ENCODE peak calls at places on chromosomes 6 and 20, in eight cellular contexts. One of them, this sample, is unnamed.

GRCh38 chr6:13846841-13847240 is 32.5 kb upstream of the MCUR1 start:
- DNase-seq in stimulated activated CD8-positive, alpha-beta memory T cell treated with anti-CD3 and anti-CD28 coated beads, Interleukin-12 subunit alpha, Interleukin-12 subunit beta, amount 100 ng/mL, for 4 hours: no peak
- DNase-seq in GM23248: no peak
- DNase-seq in stimulated activated effector memory CD8-positive, alpha-beta T cell treated with anti-CD3 and anti-CD28 coated beads, Interleukin-12 subunit alpha, Interleukin-12 subunit beta, amount 100 ng/mL, for 72 hours: no peak
- DNase-seq in activated T-helper 1 cell treated with anti-CD3 and anti-CD28 coated beads, Interleukin-12 subunit alpha, Interleukin-12 subunit beta, Interleukin-2, Interleukin-4 antibody, amounts not matched to agents 30 ng/mL and 10 ng/mL and 1 ng/mL, durations not matched to agents 14 hours and 24 hours and 36 hours: no peak
- DNase-seq in AG08395: no peak
- DNase-seq in activated CD4-positive, alpha-beta T cell treated with anti-CD3 and anti-CD28 coated beads for 4 hours: no peak
- DNase-seq in astrocyte of the cerebellum: no peak
- DNase-seq in this sample: no peak

GRCh38 chr20:58893355-58894151 is 41.0 kb downstream of the GNAS start:
- DNase-seq in stimulated activated CD8-positive, alpha-beta memory T cell treated with anti-CD3 and anti-CD28 coated beads, Interleukin-12 subunit alpha, Interleukin-12 subunit beta, amount 100 ng/mL, for 4 hours: no peak
- DNase-seq in GM23248: peak
- DNase-seq in stimulated activated effector memory CD8-positive, alpha-beta T cell treated with anti-CD3 and anti-CD28 coated beads, Interleukin-12 subunit alpha, Interleukin-12 subunit beta, amount 100 ng/mL, for 72 hours: peak
- DNase-seq in activated T-helper 1 cell treated with anti-CD3 and anti-CD28 coated beads, Interleukin-12 subunit alpha, Interleukin-12 subunit beta, Interleukin-2, Interleukin-4 antibody, amounts not matched to agents 30 ng/mL and 10 ng/mL and 1 ng/mL, durations not matched to agents 14 hours and 24 hours and 36 hours: no peak
- DNase-seq in AG08395: no peak
- DNase-seq in activated CD4-positive, alpha-beta T cell treated with anti-CD3 and anti-CD28 coated beads for 4 hours: peak
- DNase-seq in astrocyte of the cerebellum: no peak
- DNase-seq in this sample: no peak

GRCh38 chr6:98526465-98526864 is 307.9 kb upstream of the POU3F2 start:
- DNase-seq in stimulated activated CD8-positive, alpha-beta memory T cell treated with anti-CD3 and anti-CD28 coated beads, Interleukin-12 subunit alpha, Interleukin-12 subunit beta, amount 100 ng/mL, for 4 hours: no peak
- DNase-seq in GM23248: no peak
- DNase-seq in stimulated activated effector memory CD8-positive, alpha-beta T cell treated with anti-CD3 and anti-CD28 coated beads, Interleukin-12 subunit alpha, Interleukin-12 subunit beta, amount 100 ng/mL, for 72 hours: no peak
- DNase-seq in activated T-helper 1 cell treated with anti-CD3 and anti-CD28 coated beads, Interleukin-12 subunit alpha, Interleukin-12 subunit beta, Interleukin-2, Interleukin-4 antibody, amounts not matched to agents 30 ng/mL and 10 ng/mL and 1 ng/mL, durations not matched to agents 14 hours and 24 hours and 36 hours: no peak
- DNase-seq in AG08395: no peak
- DNase-seq in activated CD4-positive, alpha-beta T cell treated with anti-CD3 and anti-CD28 coated beads for 4 hours: no peak
- DNase-seq in astrocyte of the cerebellum: no peak
- DNase-seq in this sample: no peak

GRCh38 chr20:11155156-11155805 is 481.5 kb upstream of the JAG1 start:
- DNase-seq in stimulated activated CD8-positive, alpha-beta memory T cell treated with anti-CD3 and anti-CD28 coated beads, Interleukin-12 subunit alpha, Interleukin-12 subunit beta, amount 100 ng/mL, for 4 hours: no peak
- DNase-seq in GM23248: no peak
- DNase-seq in stimulated activated effector memory CD8-positive, alpha-beta T cell treated with anti-CD3 and anti-CD28 coated beads, Interleukin-12 subunit alpha, Interleukin-12 subunit beta, amount 100 ng/mL, for 72 hours: no peak
- DNase-seq in activated T-helper 1 cell treated with anti-CD3 and anti-CD28 coated beads, Interleukin-12 subunit alpha, Interleukin-12 subunit beta, Interleukin-2, Interleukin-4 antibody, amounts not matched to agents 30 ng/mL and 10 ng/mL and 1 ng/mL, durations not matched to agents 14 hours and 24 hours and 36 hours: no peak
- DNase-seq in AG08395: no peak
- DNase-seq in activated CD4-positive, alpha-beta T cell treated with anti-CD3 and anti-CD28 coated beads for 4 hours: no peak
- DNase-seq in astrocyte of the cerebellum: no peak
- DNase-seq in this sample: no peak

GRCh38 chr6:116008470-116009229 is 52.0 kb downstream of the FRK start:
- DNase-seq in stimulated activated CD8-positive, alpha-beta memory T cell treated with anti-CD3 and anti-CD28 coated beads, Interleukin-12 subunit alpha, Interleukin-12 subunit beta, amount 100 ng/mL, for 4 hours: no peak
- DNase-seq in GM23248: peak
- DNase-seq in stimulated activated effector memory CD8-positive, alpha-beta T cell treated with anti-CD3 and anti-CD28 coated beads, Interleukin-12 subunit alpha, Interleukin-12 subunit beta, amount 100 ng/mL, for 72 hours: no peak
- DNase-seq in activated T-helper 1 cell treated with anti-CD3 and anti-CD28 coated beads, Interleukin-12 subunit alpha, Interleukin-12 subunit beta, Interleukin-2, Interleukin-4 antibody, amounts not matched to agents 30 ng/mL and 10 ng/mL and 1 ng/mL, durations not matched to agents 14 hours and 24 hours and 36 hours: no peak
- DNase-seq in AG08395: peak
- DNase-seq in activated CD4-positive, alpha-beta T cell treated with anti-CD3 and anti-CD28 coated beads for 4 hours: no peak
- DNase-seq in astrocyte of the cerebellum: peak
- DNase-seq in this sample: no peak

GRCh38 chr6:30154709-30155521 is 6.1 kb downstream of the TRIM10 start:
- DNase-seq in stimulated activated CD8-positive, alpha-beta memory T cell treated with anti-CD3 and anti-CD28 coated beads, Interleukin-12 subunit alpha, Interleukin-12 subunit beta, amount 100 ng/mL, for 4 hours: no peak
- DNase-seq in GM23248: peak
- DNase-seq in stimulated activated effector memory CD8-positive, alpha-beta T cell treated with anti-CD3 and anti-CD28 coated beads, Interleukin-12 subunit alpha, Interleukin-12 subunit beta, amount 100 ng/mL, for 72 hours: peak
- DNase-seq in activated T-helper 1 cell treated with anti-CD3 and anti-CD28 coated beads, Interleukin-12 subunit alpha, Interleukin-12 subunit beta, Interleukin-2, Interleukin-4 antibody, amounts not matched to agents 30 ng/mL and 10 ng/mL and 1 ng/mL, durations not matched to agents 14 hours and 24 hours and 36 hours: no peak
- DNase-seq in AG08395: peak
- DNase-seq in activated CD4-positive, alpha-beta T cell treated with anti-CD3 and anti-CD28 coated beads for 4 hours: no peak
- DNase-seq in astrocyte of the cerebellum: peak
- DNase-seq in this sample: no peak

GRCh38 chr20:63884506-63885263 is 10.2 kb upstream of the DNAJC5 start:
- DNase-seq in stimulated activated CD8-positive, alpha-beta memory T cell treated with anti-CD3 and anti-CD28 coated beads, Interleukin-12 subunit alpha, Interleukin-12 subunit beta, amount 100 ng/mL, for 4 hours: no peak
- DNase-seq in GM23248: no peak
- DNase-seq in stimulated activated effector memory CD8-positive, alpha-beta T cell treated with anti-CD3 and anti-CD28 coated beads, Interleukin-12 subunit alpha, Interleukin-12 subunit beta, amount 100 ng/mL, for 72 hours: no peak
- DNase-seq in activated T-helper 1 cell treated with anti-CD3 and anti-CD28 coated beads, Interleukin-12 subunit alpha, Interleukin-12 subunit beta, Interleukin-2, Interleukin-4 antibody, amounts not matched to agents 30 ng/mL and 10 ng/mL and 1 ng/mL, durations not matched to agents 14 hours and 24 hours and 36 hours: no peak
- DNase-seq in AG08395: no peak
- DNase-seq in activated CD4-positive, alpha-beta T cell treated with anti-CD3 and anti-CD28 coated beads for 4 hours: no peak
- DNase-seq in astrocyte of the cerebellum: no peak
- DNase-seq in this sample: peak

GRCh38 chr6:145380186-145380585 is 355.1 kb downstream of the EPM2A start:
- DNase-seq in stimulated activated CD8-positive, alpha-beta memory T cell treated with anti-CD3 and anti-CD28 coated beads, Interleukin-12 subunit alpha, Interleukin-12 subunit beta, amount 100 ng/mL, for 4 hours: no peak
- DNase-seq in GM23248: no peak
- DNase-seq in stimulated activated effector memory CD8-positive, alpha-beta T cell treated with anti-CD3 and anti-CD28 coated beads, Interleukin-12 subunit alpha, Interleukin-12 subunit beta, amount 100 ng/mL, for 72 hours: no peak
- DNase-seq in activated T-helper 1 cell treated with anti-CD3 and anti-CD28 coated beads, Interleukin-12 subunit alpha, Interleukin-12 subunit beta, Interleukin-2, Interleukin-4 antibody, amounts not matched to agents 30 ng/mL and 10 ng/mL and 1 ng/mL, durations not matched to agents 14 hours and 24 hours and 36 hours: no peak
- DNase-seq in AG08395: no peak
- DNase-seq in activated CD4-positive, alpha-beta T cell treated with anti-CD3 and anti-CD28 coated beads for 4 hours: no peak
- DNase-seq in astrocyte of the cerebellum: no peak
- DNase-seq in this sample: no peak

GRCh38 chr6:45420909-45421699 is 43.4 kb upstream of the SUPT3H start:
- DNase-seq in stimulated activated CD8-positive, alpha-beta memory T cell treated with anti-CD3 and anti-CD28 coated beads, Interleukin-12 subunit alpha, Interleukin-12 subunit beta, amount 100 ng/mL, for 4 hours: no peak
- DNase-seq in GM23248: peak
- DNase-seq in stimulated activated effector memory CD8-positive, alpha-beta T cell treated with anti-CD3 and anti-CD28 coated beads, Interleukin-12 subunit alpha, Interleukin-12 subunit beta, amount 100 ng/mL, for 72 hours: no peak
- DNase-seq in activated T-helper 1 cell treated with anti-CD3 and anti-CD28 coated beads, Interleukin-12 subunit alpha, Interleukin-12 subunit beta, Interleukin-2, Interleukin-4 antibody, amounts not matched to agents 30 ng/mL and 10 ng/mL and 1 ng/mL, durations not matched to agents 14 hours and 24 hours and 36 hours: no peak
- DNase-seq in AG08395: peak
- DNase-seq in activated CD4-positive, alpha-beta T cell treated with anti-CD3 and anti-CD28 coated beads for 4 hours: no peak
- DNase-seq in astrocyte of the cerebellum: no peak
- DNase-seq in this sample: peak

GRCh38 chr6:45816674-45817297 is 198.9 kb downstream of the CLIC5 start:
- DNase-seq in stimulated activated CD8-positive, alpha-beta memory T cell treated with anti-CD3 and anti-CD28 coated beads, Interleukin-12 subunit alpha, Interleukin-12 subunit beta, amount 100 ng/mL, for 4 hours: no peak
- DNase-seq in GM23248: no peak
- DNase-seq in stimulated activated effector memory CD8-positive, alpha-beta T cell treated with anti-CD3 and anti-CD28 coated beads, Interleukin-12 subunit alpha, Interleukin-12 subunit beta, amount 100 ng/mL, for 72 hours: no peak
- DNase-seq in activated T-helper 1 cell treated with anti-CD3 and anti-CD28 coated beads, Interleukin-12 subunit alpha, Interleukin-12 subunit beta, Interleukin-2, Interleukin-4 antibody, amounts not matched to agents 30 ng/mL and 10 ng/mL and 1 ng/mL, durations not matched to agents 14 hours and 24 hours and 36 hours: no peak
- DNase-seq in AG08395: no peak
- DNase-seq in activated CD4-positive, alpha-beta T cell treated with anti-CD3 and anti-CD28 coated beads for 4 hours: no peak
- DNase-seq in astrocyte of the cerebellum: no peak
- DNase-seq in this sample: no peak

GRCh38 chr6:44487002-44487401 is 99.5 kb downstream of the CDC5L start:
- DNase-seq in stimulated activated CD8-positive, alpha-beta memory T cell treated with anti-CD3 and anti-CD28 coated beads, Interleukin-12 subunit alpha, Interleukin-12 subunit beta, amount 100 ng/mL, for 4 hours: no peak
- DNase-seq in GM23248: no peak
- DNase-seq in stimulated activated effector memory CD8-positive, alpha-beta T cell treated with anti-CD3 and anti-CD28 coated beads, Interleukin-12 subunit alpha, Interleukin-12 subunit beta, amount 100 ng/mL, for 72 hours: no peak
- DNase-seq in activated T-helper 1 cell treated with anti-CD3 and anti-CD28 coated beads, Interleukin-12 subunit alpha, Interleukin-12 subunit beta, Interleukin-2, Interleukin-4 antibody, amounts not matched to agents 30 ng/mL and 10 ng/mL and 1 ng/mL, durations not matched to agents 14 hours and 24 hours and 36 hours: no peak
- DNase-seq in AG08395: no peak
- DNase-seq in activated CD4-positive, alpha-beta T cell treated with anti-CD3 and anti-CD28 coated beads for 4 hours: no peak
- DNase-seq in astrocyte of the cerebellum: no peak
- DNase-seq in this sample: no peak

GRCh38 chr20:719816-720215 is 44.2 kb upstream of the SCRT2 start:
- DNase-seq in stimulated activated CD8-positive, alpha-beta memory T cell treated with anti-CD3 and anti-CD28 coated beads, Interleukin-12 subunit alpha, Interleukin-12 subunit beta, amount 100 ng/mL, for 4 hours: no peak
- DNase-seq in GM23248: no peak
- DNase-seq in stimulated activated effector memory CD8-positive, alpha-beta T cell treated with anti-CD3 and anti-CD28 coated beads, Interleukin-12 subunit alpha, Interleukin-12 subunit beta, amount 100 ng/mL, for 72 hours: no peak
- DNase-seq in activated T-helper 1 cell treated with anti-CD3 and anti-CD28 coated beads, Interleukin-12 subunit alpha, Interleukin-12 subunit beta, Interleukin-2, Interleukin-4 antibody, amounts not matched to agents 30 ng/mL and 10 ng/mL and 1 ng/mL, durations not matched to agents 14 hours and 24 hours and 36 hours: no peak
- DNase-seq in AG08395: no peak
- DNase-seq in activated CD4-positive, alpha-beta T cell treated with anti-CD3 and anti-CD28 coated beads for 4 hours: no peak
- DNase-seq in astrocyte of the cerebellum: no peak
- DNase-seq in this sample: no peak

GRCh38 chr6:143160008-143160407 is 99.3 kb downstream of the AIG1 start:
- DNase-seq in stimulated activated CD8-positive, alpha-beta memory T cell treated with anti-CD3 and anti-CD28 coated beads, Interleukin-12 subunit alpha, Interleukin-12 subunit beta, amount 100 ng/mL, for 4 hours: no peak
- DNase-seq in GM23248: peak
- DNase-seq in stimulated activated effector memory CD8-positive, alpha-beta T cell treated with anti-CD3 and anti-CD28 coated beads, Interleukin-12 subunit alpha, Interleukin-12 subunit beta, amount 100 ng/mL, for 72 hours: no peak
- DNase-seq in activated T-helper 1 cell treated with anti-CD3 and anti-CD28 coated beads, Interleukin-12 subunit alpha, Interleukin-12 subunit beta, Interleukin-2, Interleukin-4 antibody, amounts not matched to agents 30 ng/mL and 10 ng/mL and 1 ng/mL, durations not matched to agents 14 hours and 24 hours and 36 hours: no peak
- DNase-seq in AG08395: no peak
- DNase-seq in activated CD4-positive, alpha-beta T cell treated with anti-CD3 and anti-CD28 coated beads for 4 hours: no peak
- DNase-seq in astrocyte of the cerebellum: no peak
- DNase-seq in this sample: no peak

GRCh38 chr20:10137032-10137431 is 81.6 kb upstream of the SNAP25 start:
- DNase-seq in stimulated activated CD8-positive, alpha-beta memory T cell treated with anti-CD3 and anti-CD28 coated beads, Interleukin-12 subunit alpha, Interleukin-12 subunit beta, amount 100 ng/mL, for 4 hours: no peak
- DNase-seq in GM23248: no peak
- DNase-seq in stimulated activated effector memory CD8-positive, alpha-beta T cell treated with anti-CD3 and anti-CD28 coated beads, Interleukin-12 subunit alpha, Interleukin-12 subunit beta, amount 100 ng/mL, for 72 hours: no peak
- DNase-seq in activated T-helper 1 cell treated with anti-CD3 and anti-CD28 coated beads, Interleukin-12 subunit alpha, Interleukin-12 subunit beta, Interleukin-2, Interleukin-4 antibody, amounts not matched to agents 30 ng/mL and 10 ng/mL and 1 ng/mL, durations not matched to agents 14 hours and 24 hours and 36 hours: no peak
- DNase-seq in AG08395: no peak
- DNase-seq in activated CD4-positive, alpha-beta T cell treated with anti-CD3 and anti-CD28 coated beads for 4 hours: no peak
- DNase-seq in astrocyte of the cerebellum: no peak
- DNase-seq in this sample: no peak

GRCh38 chr6:155787168-155787567 is 331.5 kb upstream of the NOX3 start:
- DNase-seq in stimulated activated CD8-positive, alpha-beta memory T cell treated with anti-CD3 and anti-CD28 coated beads, Interleukin-12 subunit alpha, Interleukin-12 subunit beta, amount 100 ng/mL, for 4 hours: no peak
- DNase-seq in GM23248: no peak
- DNase-seq in stimulated activated effector memory CD8-positive, alpha-beta T cell treated with anti-CD3 and anti-CD28 coated beads, Interleukin-12 subunit alpha, Interleukin-12 subunit beta, amount 100 ng/mL, for 72 hours: no peak
- DNase-seq in activated T-helper 1 cell treated with anti-CD3 and anti-CD28 coated beads, Interleukin-12 subunit alpha, Interleukin-12 subunit beta, Interleukin-2, Interleukin-4 antibody, amounts not matched to agents 30 ng/mL and 10 ng/mL and 1 ng/mL, durations not matched to agents 14 hours and 24 hours and 36 hours: no peak
- DNase-seq in AG08395: no peak
- DNase-seq in activated CD4-positive, alpha-beta T cell treated with anti-CD3 and anti-CD28 coated beads for 4 hours: no peak
- DNase-seq in astrocyte of the cerebellum: no peak
- DNase-seq in this sample: no peak

GRCh38 chr20:19885981-19886665 is 128.1 kb downstream of the RIN2 start:
- DNase-seq in stimulated activated CD8-positive, alpha-beta memory T cell treated with anti-CD3 and anti-CD28 coated beads, Interleukin-12 subunit alpha, Interleukin-12 subunit beta, amount 100 ng/mL, for 4 hours: no peak
- DNase-seq in GM23248: peak
- DNase-seq in stimulated activated effector memory CD8-positive, alpha-beta T cell treated with anti-CD3 and anti-CD28 coated beads, Interleukin-12 subunit alpha, Interleukin-12 subunit beta, amount 100 ng/mL, for 72 hours: no peak
- DNase-seq in activated T-helper 1 cell treated with anti-CD3 and anti-CD28 coated beads, Interleukin-12 subunit alpha, Interleukin-12 subunit beta, Interleukin-2, Interleukin-4 antibody, amounts not matched to agents 30 ng/mL and 10 ng/mL and 1 ng/mL, durations not matched to agents 14 hours and 24 hours and 36 hours: no peak
- DNase-seq in AG08395: peak
- DNase-seq in activated CD4-positive, alpha-beta T cell treated with anti-CD3 and anti-CD28 coated beads for 4 hours: no peak
- DNase-seq in astrocyte of the cerebellum: no peak
- DNase-seq in this sample: peak

GRCh38 chr20:63009988-63010769 is 3.4 kb upstream of the BHLHE23 start:
- DNase-seq in stimulated activated CD8-positive, alpha-beta memory T cell treated with anti-CD3 and anti-CD28 coated beads, Interleukin-12 subunit alpha, Interleukin-12 subunit beta, amount 100 ng/mL, for 4 hours: peak
- DNase-seq in GM23248: no peak
- DNase-seq in stimulated activated effector memory CD8-positive, alpha-beta T cell treated with anti-CD3 and anti-CD28 coated beads, Interleukin-12 subunit alpha, Interleukin-12 subunit beta, amount 100 ng/mL, for 72 hours: peak
- DNase-seq in activated T-helper 1 cell treated with anti-CD3 and anti-CD28 coated beads, Interleukin-12 subunit alpha, Interleukin-12 subunit beta, Interleukin-2, Interleukin-4 antibody, amounts not matched to agents 30 ng/mL and 10 ng/mL and 1 ng/mL, durations not matched to agents 14 hours and 24 hours and 36 hours: peak
- DNase-seq in AG08395: no peak
- DNase-seq in activated CD4-positive, alpha-beta T cell treated with anti-CD3 and anti-CD28 coated beads for 4 hours: peak
- DNase-seq in astrocyte of the cerebellum: no peak
- DNase-seq in this sample: no peak

GRCh38 chr6:31821301-31822037 is 6.1 kb upstream of the HSPA1B start:
- DNase-seq in stimulated activated CD8-positive, alpha-beta memory T cell treated with anti-CD3 and anti-CD28 coated beads, Interleukin-12 subunit alpha, Interleukin-12 subunit beta, amount 100 ng/mL, for 4 hours: peak
- DNase-seq in GM23248: peak
- DNase-seq in stimulated activated effector memory CD8-positive, alpha-beta T cell treated with anti-CD3 and anti-CD28 coated beads, Interleukin-12 subunit alpha, Interleukin-12 subunit beta, amount 100 ng/mL, for 72 hours: peak
- DNase-seq in activated T-helper 1 cell treated with anti-CD3 and anti-CD28 coated beads, Interleukin-12 subunit alpha, Interleukin-12 subunit beta, Interleukin-2, Interleukin-4 antibody, amounts not matched to agents 30 ng/mL and 10 ng/mL and 1 ng/mL, durations not matched to agents 14 hours and 24 hours and 36 hours: peak
- DNase-seq in AG08395: peak
- DNase-seq in activated CD4-positive, alpha-beta T cell treated with anti-CD3 and anti-CD28 coated beads for 4 hours: peak
- DNase-seq in astrocyte of the cerebellum: no peak
- DNase-seq in this sample: no peak

GRCh38 chr20:25084616-25085187 is 2.8 kb upstream of the VSX1 start:
- DNase-seq in stimulated activated CD8-positive, alpha-beta memory T cell treated with anti-CD3 and anti-CD28 coated beads, Interleukin-12 subunit alpha, Interleukin-12 subunit beta, amount 100 ng/mL, for 4 hours: no peak
- DNase-seq in GM23248: no peak
- DNase-seq in stimulated activated effector memory CD8-positive, alpha-beta T cell treated with anti-CD3 and anti-CD28 coated beads, Interleukin-12 subunit alpha, Interleukin-12 subunit beta, amount 100 ng/mL, for 72 hours: peak
- DNase-seq in activated T-helper 1 cell treated with anti-CD3 and anti-CD28 coated beads, Interleukin-12 subunit alpha, Interleukin-12 subunit beta, Interleukin-2, Interleukin-4 antibody, amounts not matched to agents 30 ng/mL and 10 ng/mL and 1 ng/mL, durations not matched to agents 14 hours and 24 hours and 36 hours: no peak
- DNase-seq in AG08395: no peak
- DNase-seq in activated CD4-positive, alpha-beta T cell treated with anti-CD3 and anti-CD28 coated beads for 4 hours: no peak
- DNase-seq in astrocyte of the cerebellum: no peak
- DNase-seq in this sample: no peak

GRCh38 chr6:158911746-158912158 is 88.2 kb downstream of the RSPH3 start:
- DNase-seq in stimulated activated CD8-positive, alpha-beta memory T cell treated with anti-CD3 and anti-CD28 coated beads, Interleukin-12 subunit alpha, Interleukin-12 subunit beta, amount 100 ng/mL, for 4 hours: no peak
- DNase-seq in GM23248: no peak
- DNase-seq in stimulated activated effector memory CD8-positive, alpha-beta T cell treated with anti-CD3 and anti-CD28 coated beads, Interleukin-12 subunit alpha, Interleukin-12 subunit beta, amount 100 ng/mL, for 72 hours: no peak
- DNase-seq in activated T-helper 1 cell treated with anti-CD3 and anti-CD28 coated beads, Interleukin-12 subunit alpha, Interleukin-12 subunit beta, Interleukin-2, Interleukin-4 antibody, amounts not matched to agents 30 ng/mL and 10 ng/mL and 1 ng/mL, durations not matched to agents 14 hours and 24 hours and 36 hours: no peak
- DNase-seq in AG08395: no peak
- DNase-seq in activated CD4-positive, alpha-beta T cell treated with anti-CD3 and anti-CD28 coated beads for 4 hours: peak
- DNase-seq in astrocyte of the cerebellum: no peak
- DNase-seq in this sample: no peak

GRCh38 chr20:45087115-45087785 is 13.7 kb downstream of the KCNS1 start:
- DNase-seq in stimulated activated CD8-positive, alpha-beta memory T cell treated with anti-CD3 and anti-CD28 coated beads, Interleukin-12 subunit alpha, Interleukin-12 subunit beta, amount 100 ng/mL, for 4 hours: no peak
- DNase-seq in GM23248: peak
- DNase-seq in stimulated activated effector memory CD8-positive, alpha-beta T cell treated with anti-CD3 and anti-CD28 coated beads, Interleukin-12 subunit alpha, Interleukin-12 subunit beta, amount 100 ng/mL, for 72 hours: no peak
- DNase-seq in activated T-helper 1 cell treated with anti-CD3 and anti-CD28 coated beads, Interleukin-12 subunit alpha, Interleukin-12 subunit beta, Interleukin-2, Interleukin-4 antibody, amounts not matched to agents 30 ng/mL and 10 ng/mL and 1 ng/mL, durations not matched to agents 14 hours and 24 hours and 36 hours: no peak
- DNase-seq in AG08395: no peak
- DNase-seq in activated CD4-positive, alpha-beta T cell treated with anti-CD3 and anti-CD28 coated beads for 4 hours: no peak
- DNase-seq in astrocyte of the cerebellum: no peak
- DNase-seq in this sample: no peak

GRCh38 chr6:136158398-136158797 is 91.7 kb downstream of the MTFR2 start:
- DNase-seq in stimulated activated CD8-positive, alpha-beta memory T cell treated with anti-CD3 and anti-CD28 coated beads, Interleukin-12 subunit alpha, Interleukin-12 subunit beta, amount 100 ng/mL, for 4 hours: no peak
- DNase-seq in GM23248: no peak
- DNase-seq in stimulated activated effector memory CD8-positive, alpha-beta T cell treated with anti-CD3 and anti-CD28 coated beads, Interleukin-12 subunit alpha, Interleukin-12 subunit beta, amount 100 ng/mL, for 72 hours: no peak
- DNase-seq in activated T-helper 1 cell treated with anti-CD3 and anti-CD28 coated beads, Interleukin-12 subunit alpha, Interleukin-12 subunit beta, Interleukin-2, Interleukin-4 antibody, amounts not matched to agents 30 ng/mL and 10 ng/mL and 1 ng/mL, durations not matched to agents 14 hours and 24 hours and 36 hours: no peak
- DNase-seq in AG08395: no peak
- DNase-seq in activated CD4-positive, alpha-beta T cell treated with anti-CD3 and anti-CD28 coated beads for 4 hours: no peak
- DNase-seq in astrocyte of the cerebellum: no peak
- DNase-seq in this sample: no peak

GRCh38 chr20:62205618-62206387 is 14.3 kb downstream of the HRH3 start:
- DNase-seq in stimulated activated CD8-positive, alpha-beta memory T cell treated with anti-CD3 and anti-CD28 coated beads, Interleukin-12 subunit alpha, Interleukin-12 subunit beta, amount 100 ng/mL, for 4 hours: no peak
- DNase-seq in GM23248: no peak
- DNase-seq in stimulated activated effector memory CD8-positive, alpha-beta T cell treated with anti-CD3 and anti-CD28 coated beads, Interleukin-12 subunit alpha, Interleukin-12 subunit beta, amount 100 ng/mL, for 72 hours: no peak
- DNase-seq in activated T-helper 1 cell treated with anti-CD3 and anti-CD28 coated beads, Interleukin-12 subunit alpha, Interleukin-12 subunit beta, Interleukin-2, Interleukin-4 antibody, amounts not matched to agents 30 ng/mL and 10 ng/mL and 1 ng/mL, durations not matched to agents 14 hours and 24 hours and 36 hours: no peak
- DNase-seq in AG08395: no peak
- DNase-seq in activated CD4-positive, alpha-beta T cell treated with anti-CD3 and anti-CD28 coated beads for 4 hours: no peak
- DNase-seq in astrocyte of the cerebellum: no peak
- DNase-seq in this sample: no peak